ENCODE peak calls at places on chromosomes 4 and X, in four cellular contexts. One of them, this sample, is unnamed.

GRCh38 chrX:139924069-139924695 is 8.7 kb downstream of the ATP11C start:
- DNase-seq in fibroblast of mammary gland: no peak
- DNase-seq in spleen: no peak
- DNase-seq in AG04450: no peak
- DNase-seq in this sample: no peak

GRCh38 chrX:44058339-44058738 is 85.1 kb upstream of the NDP start:
- DNase-seq in fibroblast of mammary gland: no peak
- DNase-seq in spleen: no peak
- DNase-seq in AG04450: no peak
- DNase-seq in this sample: no peak

GRCh38 chrX:115650449-115650848 is 89.5 kb downstream of the PLS3 start:
- DNase-seq in fibroblast of mammary gland: no peak
- DNase-seq in spleen: no peak
- DNase-seq in AG04450: no peak
- DNase-seq in this sample: no peak

GRCh38 chrX:7711167-7711566 is 131.8 kb upstream of the VCX start:
- DNase-seq in fibroblast of mammary gland: no peak
- DNase-seq in spleen: no peak
- DNase-seq in AG04450: no peak
- DNase-seq in this sample: no peak

GRCh38 chrX:11533211-11533651 is 132.5 kb downstream of the ARHGAP6 start:
- DNase-seq in fibroblast of mammary gland: peak; percentile 88
- DNase-seq in spleen: no peak
- DNase-seq in AG04450: peak; percentile 52
- DNase-seq in this sample: peak; percentile 39

GRCh38 chr4:2489841-2490552 is 21.1 kb downstream of the RNF4 start:
- DNase-seq in fibroblast of mammary gland: peak; percentile 76
- DNase-seq in spleen: no peak
- DNase-seq in AG04450: no peak
- DNase-seq in this sample: no peak

GRCh38 chr4:78566834-78567501 is 15.4 kb downstream of the ANXA3 start:
- DNase-seq in fibroblast of mammary gland: no peak
- DNase-seq in spleen: no peak
- DNase-seq in AG04450: no peak
- DNase-seq in this sample: no peak

GRCh38 chr4:87423313-87424031 is 1.1 kb downstream of the NUDT9 start:
- DNase-seq in fibroblast of mammary gland: peak; percentile 34
- DNase-seq in spleen: no peak
- DNase-seq in AG04450: no peak
- DNase-seq in this sample: no peak

GRCh38 chr4:46993075-46994006 is at the start of gene GABRA4:
- DNase-seq in fibroblast of mammary gland: no peak
- DNase-seq in spleen: no peak
- DNase-seq in AG04450: no peak
- DNase-seq in this sample: no peak

GRCh38 chrX:115367455-115367854 is 77.9 kb downstream of the LUZP4 start:
- DNase-seq in fibroblast of mammary gland: peak; percentile 26
- DNase-seq in spleen: no peak
- DNase-seq in AG04450: no peak
- DNase-seq in this sample: no peak

GRCh38 chr4:108804648-108805273 is 41.9 kb upstream of the ETNPPL start:
- DNase-seq in fibroblast of mammary gland: no peak
- DNase-seq in spleen: no peak
- DNase-seq in AG04450: no peak
- DNase-seq in this sample: no peak

DNA sequence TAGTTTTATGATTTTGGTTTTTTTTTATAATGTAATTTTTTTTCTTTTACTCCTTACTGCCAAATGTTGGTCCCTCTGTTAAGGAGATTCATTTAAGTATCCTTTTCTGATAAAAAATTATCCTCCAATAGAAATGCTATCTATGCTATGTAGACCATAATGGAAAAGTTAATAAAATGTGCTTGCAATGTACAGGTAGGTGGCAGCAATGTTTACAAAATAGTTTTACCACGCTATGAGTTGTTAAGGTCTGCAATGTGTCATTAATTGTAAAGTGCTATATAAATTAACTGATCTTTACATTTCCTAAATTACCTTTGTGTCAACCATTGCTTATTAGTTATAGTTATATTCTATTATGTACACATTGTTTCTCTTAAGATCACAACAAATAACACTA is 3.8 kb upstream of the CENPC start:
- DNase-seq in fibroblast of mammary gland: peak; percentile 45
- DNase-seq in spleen: no peak
- DNase-seq in AG04450: no peak
- DNase-seq in this sample: no peak
- H3K4me3 ChIP-seq in fibroblast of mammary gland: no peak overlapping the region
- H3K4me3 ChIP-seq in spleen: no peak overlapping the region
- H3K4me3 ChIP-seq in AG04450: no peak overlapping the region
- H3K4me3 ChIP-seq in this sample: no peak overlapping the region

GRCh38 chr4:6471303-6472007 is 959 bp downstream of the PPP2R2C start:
- DNase-seq in fibroblast of mammary gland: no peak
- DNase-seq in spleen: peak; percentile 30
- DNase-seq in AG04450: no peak
- DNase-seq in this sample: no peak
- H3K4me3 ChIP-seq in fibroblast of mammary gland: no peak overlapping the region
- H3K4me3 ChIP-seq in spleen: no peak overlapping the region
- H3K4me3 ChIP-seq in AG04450: no peak overlapping the region
- H3K4me3 ChIP-seq in this sample: peak overlapping the region; percentile 36

GRCh38 chr4:48483777-48484493 is 792 bp downstream of the SLC10A4 start:
- DNase-seq in fibroblast of mammary gland: no peak
- DNase-seq in spleen: peak; percentile 72
- DNase-seq in AG04450: no peak
- DNase-seq in this sample: no peak

GRCh38 chr4:48484494-48485168 is 1.5 kb downstream of the SLC10A4 start:
- DNase-seq in fibroblast of mammary gland: no peak
- DNase-seq in spleen: no peak
- DNase-seq in AG04450: no peak
- DNase-seq in this sample: no peak

GRCh38 chr4:48481581-48481980 is 1.6 kb upstream of the SLC10A4 start:
- DNase-seq in fibroblast of mammary gland: no peak
- DNase-seq in spleen: no peak
- DNase-seq in AG04450: no peak
- DNase-seq in this sample: no peak

GRCh38 chr4:48478273-48478672 is 4.9 kb upstream of the SLC10A4 start:
- DNase-seq in fibroblast of mammary gland: no peak
- DNase-seq in spleen: no peak
- DNase-seq in AG04450: no peak
- DNase-seq in this sample: no peak

DNA sequence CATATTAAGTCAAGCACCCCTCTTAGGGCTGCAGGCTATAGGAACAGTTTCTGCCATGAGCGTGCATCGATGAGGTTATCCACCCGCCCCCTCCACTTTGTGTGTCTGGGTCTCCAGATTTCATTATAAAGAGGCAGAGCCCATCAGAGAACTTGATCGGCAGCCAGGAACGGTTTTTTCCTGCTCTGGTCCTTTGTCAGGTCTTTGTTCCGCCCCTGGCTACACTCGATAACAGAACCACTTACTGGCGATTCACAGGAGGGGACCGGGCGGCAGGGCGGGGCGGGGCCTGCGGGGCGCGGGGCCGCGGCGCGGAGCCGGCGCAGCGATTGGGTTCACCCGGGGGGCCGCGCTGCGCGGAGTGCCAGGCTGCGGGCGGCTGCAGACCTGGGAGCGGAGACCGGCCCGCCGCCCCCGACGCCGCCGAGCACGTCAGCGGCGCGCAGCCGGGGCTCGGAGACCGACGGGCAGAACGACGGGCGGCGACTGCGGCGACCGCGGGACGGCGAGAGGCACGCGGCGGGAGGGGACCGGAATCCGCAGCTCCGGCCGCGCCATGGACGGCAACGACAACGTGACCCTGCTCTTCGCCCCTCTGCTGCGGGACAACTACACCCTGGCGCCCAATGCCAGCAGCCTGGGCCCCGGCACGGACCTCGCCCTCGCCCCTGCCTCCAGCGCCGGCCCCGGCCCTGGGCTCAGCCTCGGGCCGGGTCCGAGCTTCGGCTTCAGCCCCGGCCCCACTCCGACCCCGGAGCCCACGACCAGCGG is at the start of gene SLC10A4:
- DNase-seq in fibroblast of mammary gland: no peak
- DNase-seq in spleen: peak; percentile 74
- DNase-seq in AG04450: no peak
- DNase-seq in this sample: no peak
- H3K4me3 ChIP-seq in fibroblast of mammary gland: no peak within 1 kb of the TSS
- H3K4me3 ChIP-seq in spleen: peak within 1 kb of the TSS; percentile 20
- H3K4me3 ChIP-seq in AG04450: peak within 1 kb of the TSS; percentile 4
- H3K4me3 ChIP-seq in this sample: peak within 1 kb of the TSS; percentile 23

GRCh38 chr4:82906469-82906868 is 5.9 kb downstream of the THAP9 start:
- DNase-seq in fibroblast of mammary gland: no peak
- DNase-seq in spleen: no peak
- DNase-seq in AG04450: no peak
- DNase-seq in this sample: no peak
- H3K4me3 ChIP-seq in fibroblast of mammary gland: no peak overlapping the region
- H3K4me3 ChIP-seq in spleen: no peak overlapping the region
- H3K4me3 ChIP-seq in AG04450: no peak overlapping the region
- H3K4me3 ChIP-seq in this sample: no peak overlapping the region

GRCh38 chrX:123881330-123881729 is 21.5 kb downstream of the XIAP start:
- DNase-seq in fibroblast of mammary gland: no peak
- DNase-seq in spleen: no peak
- DNase-seq in AG04450: no peak
- DNase-seq in this sample: no peak
- H3K4me3 ChIP-seq in fibroblast of mammary gland: no peak overlapping the region
- H3K4me3 ChIP-seq in spleen: no peak overlapping the region
- H3K4me3 ChIP-seq in AG04450: no peak overlapping the region
- H3K4me3 ChIP-seq in this sample: no peak overlapping the region

This sample was measured in skeletal muscle cell.